ENCODE peak calls at places on chromosomes 4 and X, in five cellular contexts. One of them, this sample, is unnamed.

GRCh38 chr4:24809376-24809775 is 14.0 kb downstream of the SOD3 start:
- DNase-seq in cardiac muscle cell: peak
- DNase-seq in fibroblast of mammary gland: no peak
- DNase-seq in progenitor cell of endocrine pancreas: no peak
- DNase-seq in spleen: no peak
- DNase-seq in this sample: no peak

GRCh38 chrX:24369816-24370215 is 9.4 kb downstream of the SUPT20HL1 start:
- DNase-seq in spleen: no peak
- DNase-seq in progenitor cell of endocrine pancreas: no peak
- DNase-seq in fibroblast of mammary gland: no peak
- DNase-seq in cardiac muscle cell: no peak
- DNase-seq in this sample: no peak

GRCh38 chr4:1862055-1862911 is 6.3 kb upstream of the LETM1 start:
- DNase-seq in spleen: no peak
- DNase-seq in cardiac muscle cell: no peak
- DNase-seq in fibroblast of mammary gland: no peak
- DNase-seq in progenitor cell of endocrine pancreas: no peak
- DNase-seq in this sample: no peak

GRCh38 chr4:26459054-26459755 is 31.1 kb downstream of the CCKAR start:
- DNase-seq in fibroblast of mammary gland: peak
- DNase-seq in spleen: no peak
- DNase-seq in progenitor cell of endocrine pancreas: no peak
- DNase-seq in cardiac muscle cell: peak
- DNase-seq in this sample: peak

GRCh38 chrX:11261260-11261659 is 32.0 kb upstream of the AMELX start:
- DNase-seq in fibroblast of mammary gland: peak
- DNase-seq in cardiac muscle cell: no peak
- DNase-seq in spleen: no peak
- DNase-seq in progenitor cell of endocrine pancreas: no peak
- DNase-seq in this sample: no peak

GRCh38 chr4:140851032-140851636 is 94.9 kb upstream of the TBC1D9 start:
- DNase-seq in cardiac muscle cell: peak
- DNase-seq in spleen: no peak
- DNase-seq in fibroblast of mammary gland: peak
- DNase-seq in progenitor cell of endocrine pancreas: peak
- DNase-seq in this sample: peak

GRCh38 chrX:117808413-117808812 is 308.2 kb downstream of the KLHL13 start:
- DNase-seq in progenitor cell of endocrine pancreas: no peak
- DNase-seq in fibroblast of mammary gland: no peak
- DNase-seq in cardiac muscle cell: no peak
- DNase-seq in spleen: no peak
- DNase-seq in this sample: no peak

GRCh38 chr4:128355301-128355700 is 67.7 kb upstream of the PGRMC2 start:
- DNase-seq in cardiac muscle cell: no peak
- DNase-seq in spleen: no peak
- DNase-seq in fibroblast of mammary gland: no peak
- DNase-seq in progenitor cell of endocrine pancreas: no peak
- DNase-seq in this sample: peak

GRCh38 chrX:75276666-75277065 is 2.8 kb downstream of the UPRT start:
- DNase-seq in spleen: no peak
- DNase-seq in progenitor cell of endocrine pancreas: no peak
- DNase-seq in cardiac muscle cell: no peak
- DNase-seq in fibroblast of mammary gland: no peak
- DNase-seq in this sample: no peak

GRCh38 chr4:1018147-1019020 is 7.0 kb downstream of the FGFRL1 start:
- DNase-seq in spleen: no peak
- DNase-seq in fibroblast of mammary gland: no peak
- DNase-seq in cardiac muscle cell: no peak
- DNase-seq in progenitor cell of endocrine pancreas: no peak
- DNase-seq in this sample: no peak

GRCh38 chrX:119667111-119667928 is 25.6 kb downstream of the SEPTIN6 start:
- DNase-seq in progenitor cell of endocrine pancreas: no peak
- DNase-seq in fibroblast of mammary gland: peak
- DNase-seq in spleen: peak
- DNase-seq in cardiac muscle cell: no peak
- DNase-seq in this sample: no peak

GRCh38 chr4:147975902-147976301 is 244.0 kb downstream of the ARHGAP10 start:
- DNase-seq in spleen: no peak
- DNase-seq in progenitor cell of endocrine pancreas: no peak
- DNase-seq in fibroblast of mammary gland: no peak
- DNase-seq in cardiac muscle cell: no peak
- DNase-seq in this sample: no peak

GRCh38 chr4:173217727-173218126 is 49.1 kb downstream of the GALNT7 start:
- DNase-seq in cardiac muscle cell: no peak
- DNase-seq in spleen: no peak
- DNase-seq in progenitor cell of endocrine pancreas: no peak
- DNase-seq in fibroblast of mammary gland: peak
- DNase-seq in this sample: no peak

GRCh38 chrX:134177527-134177926 is 59.5 kb upstream of the CCDC160 start:
- DNase-seq in fibroblast of mammary gland: no peak
- DNase-seq in progenitor cell of endocrine pancreas: no peak
- DNase-seq in cardiac muscle cell: peak
- DNase-seq in spleen: no peak
- DNase-seq in this sample: no peak

GRCh38 chr4:93203708-93204107 is 624.8 kb upstream of the ATOH1 start:
- DNase-seq in spleen: no peak
- DNase-seq in fibroblast of mammary gland: peak
- DNase-seq in cardiac muscle cell: no peak
- DNase-seq in progenitor cell of endocrine pancreas: no peak
- DNase-seq in this sample: no peak

GRCh38 chr4:306551-306961 is 1.3 kb upstream of the ZNF732 start:
- DNase-seq in spleen: no peak
- DNase-seq in cardiac muscle cell: no peak
- DNase-seq in fibroblast of mammary gland: no peak
- DNase-seq in progenitor cell of endocrine pancreas: no peak
- DNase-seq in this sample: no peak

GRCh38 chr4:60482921-60483351 is 717.2 kb upstream of the ADGRL3 start:
- DNase-seq in spleen: no peak
- DNase-seq in cardiac muscle cell: no peak
- DNase-seq in fibroblast of mammary gland: no peak
- DNase-seq in progenitor cell of endocrine pancreas: no peak
- DNase-seq in this sample: no peak

GRCh38 chrX:20665441-20665840 is 398.7 kb upstream of the RPS6KA3 start:
- DNase-seq in fibroblast of mammary gland: no peak
- DNase-seq in cardiac muscle cell: no peak
- DNase-seq in spleen: no peak
- DNase-seq in progenitor cell of endocrine pancreas: no peak
- DNase-seq in this sample: no peak

GRCh38 chrX:63101879-63102620 is 249.1 kb downstream of the SPIN4 start:
- DNase-seq in cardiac muscle cell: no peak
- DNase-seq in fibroblast of mammary gland: no peak
- DNase-seq in spleen: no peak
- DNase-seq in progenitor cell of endocrine pancreas: no peak
- DNase-seq in this sample: no peak

GRCh38 chr4:140637836-140638235 is 69.1 kb upstream of the UCP1 start:
- DNase-seq in spleen: no peak
- DNase-seq in fibroblast of mammary gland: peak
- DNase-seq in progenitor cell of endocrine pancreas: no peak
- DNase-seq in cardiac muscle cell: peak
- DNase-seq in this sample: peak

GRCh38 chr4:1400191-1400805 is 5.9 kb downstream of the NKX1-1 start:
- DNase-seq in progenitor cell of endocrine pancreas: peak
- DNase-seq in fibroblast of mammary gland: no peak
- DNase-seq in spleen: no peak
- DNase-seq in cardiac muscle cell: no peak
- DNase-seq in this sample: no peak

GRCh38 chr4:173528378-173529321 is 1.4 kb downstream of the HAND2 start:
- DNase-seq in progenitor cell of endocrine pancreas: no peak
- DNase-seq in spleen: no peak
- DNase-seq in fibroblast of mammary gland: peak
- DNase-seq in cardiac muscle cell: peak
- DNase-seq in this sample: no peak

GRCh38 chrX:137747231-137747630 is 181.3 kb downstream of the ZIC3 start:
- DNase-seq in spleen: no peak
- DNase-seq in cardiac muscle cell: no peak
- DNase-seq in fibroblast of mammary gland: no peak
- DNase-seq in progenitor cell of endocrine pancreas: no peak
- DNase-seq in this sample: no peak

GRCh38 chr4:128061566-128062536 is 739 bp downstream of the LARP1B start:
- DNase-seq in spleen: peak
- DNase-seq in fibroblast of mammary gland: peak
- DNase-seq in cardiac muscle cell: peak
- DNase-seq in progenitor cell of endocrine pancreas: peak
- DNase-seq in this sample: peak

GRCh38 chr4:136748777-136749176 is 783.5 kb downstream of the PCDH18 start:
- DNase-seq in spleen: no peak
- DNase-seq in cardiac muscle cell: no peak
- DNase-seq in progenitor cell of endocrine pancreas: no peak
- DNase-seq in fibroblast of mammary gland: no peak
- DNase-seq in this sample: no peak

GRCh38 chr4:15653864-15654391 is 1.2 kb downstream of the FBXL5 start:
- DNase-seq in spleen: no peak
- DNase-seq in progenitor cell of endocrine pancreas: no peak
- DNase-seq in fibroblast of mammary gland: peak
- DNase-seq in cardiac muscle cell: peak
- DNase-seq in this sample: no peak

GRCh38 chrX:118239471-118239870 is 106.4 kb upstream of the WDR44 start:
- DNase-seq in cardiac muscle cell: no peak
- DNase-seq in spleen: no peak
- DNase-seq in progenitor cell of endocrine pancreas: no peak
- DNase-seq in fibroblast of mammary gland: peak
- DNase-seq in this sample: no peak

GRCh38 chrX:153455571-153455970 is 9.7 kb upstream of the TREX2 start:
- DNase-seq in fibroblast of mammary gland: no peak
- DNase-seq in spleen: no peak
- DNase-seq in cardiac muscle cell: no peak
- DNase-seq in progenitor cell of endocrine pancreas: no peak
- DNase-seq in this sample: no peak

GRCh38 chr4:182604161-182604591 is 313.0 kb downstream of the DCTD start:
- DNase-seq in spleen: no peak
- DNase-seq in fibroblast of mammary gland: peak
- DNase-seq in progenitor cell of endocrine pancreas: no peak
- DNase-seq in cardiac muscle cell: no peak
- DNase-seq in this sample: no peak

GRCh38 chr4:93337196-93337595 is 491.4 kb upstream of the ATOH1 start:
- DNase-seq in progenitor cell of endocrine pancreas: no peak
- DNase-seq in fibroblast of mammary gland: no peak
- DNase-seq in cardiac muscle cell: no peak
- DNase-seq in spleen: no peak
- DNase-seq in this sample: no peak

GRCh38 chr4:19455850-19456602 is 795.7 kb upstream of the SLIT2 start:
- DNase-seq in fibroblast of mammary gland: no peak
- DNase-seq in progenitor cell of endocrine pancreas: no peak
- DNase-seq in spleen: no peak
- DNase-seq in cardiac muscle cell: no peak
- DNase-seq in this sample: no peak

DNA sequence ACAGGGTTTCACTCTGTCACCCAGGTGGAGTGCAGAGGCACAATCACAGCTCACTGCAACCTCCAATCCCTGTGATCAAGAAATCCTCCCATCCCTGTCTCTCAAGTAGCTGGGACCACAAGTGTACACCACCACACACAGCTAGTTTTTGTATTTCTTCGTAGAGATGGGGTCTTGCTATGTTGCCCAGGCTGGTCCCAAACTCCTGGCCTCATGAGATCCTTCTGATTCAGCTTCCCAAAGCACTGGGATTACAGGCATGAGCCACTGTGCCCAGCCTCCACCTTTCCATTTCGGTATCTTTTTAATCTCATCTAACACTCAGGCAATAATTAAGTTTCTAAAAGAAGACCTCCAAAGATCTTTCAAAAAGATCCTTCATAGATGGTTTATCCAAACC is 22.9 kb downstream of the ADGRA3 start:
- DNase-seq in progenitor cell of endocrine pancreas: no peak
- DNase-seq in fibroblast of mammary gland: no peak
- DNase-seq in spleen: no peak
- DNase-seq in cardiac muscle cell: no peak
- DNase-seq in this sample: no peak
- TF ChIP-seq CTCF in progenitor cell of endocrine pancreas: no peak
- TF ChIP-seq CTCF in fibroblast of mammary gland: no peak
- TF ChIP-seq CTCF in spleen: no peak
- TF ChIP-seq CTCF in cardiac muscle cell: no peak
- TF ChIP-seq CTCF in this sample: no peak

DNA sequence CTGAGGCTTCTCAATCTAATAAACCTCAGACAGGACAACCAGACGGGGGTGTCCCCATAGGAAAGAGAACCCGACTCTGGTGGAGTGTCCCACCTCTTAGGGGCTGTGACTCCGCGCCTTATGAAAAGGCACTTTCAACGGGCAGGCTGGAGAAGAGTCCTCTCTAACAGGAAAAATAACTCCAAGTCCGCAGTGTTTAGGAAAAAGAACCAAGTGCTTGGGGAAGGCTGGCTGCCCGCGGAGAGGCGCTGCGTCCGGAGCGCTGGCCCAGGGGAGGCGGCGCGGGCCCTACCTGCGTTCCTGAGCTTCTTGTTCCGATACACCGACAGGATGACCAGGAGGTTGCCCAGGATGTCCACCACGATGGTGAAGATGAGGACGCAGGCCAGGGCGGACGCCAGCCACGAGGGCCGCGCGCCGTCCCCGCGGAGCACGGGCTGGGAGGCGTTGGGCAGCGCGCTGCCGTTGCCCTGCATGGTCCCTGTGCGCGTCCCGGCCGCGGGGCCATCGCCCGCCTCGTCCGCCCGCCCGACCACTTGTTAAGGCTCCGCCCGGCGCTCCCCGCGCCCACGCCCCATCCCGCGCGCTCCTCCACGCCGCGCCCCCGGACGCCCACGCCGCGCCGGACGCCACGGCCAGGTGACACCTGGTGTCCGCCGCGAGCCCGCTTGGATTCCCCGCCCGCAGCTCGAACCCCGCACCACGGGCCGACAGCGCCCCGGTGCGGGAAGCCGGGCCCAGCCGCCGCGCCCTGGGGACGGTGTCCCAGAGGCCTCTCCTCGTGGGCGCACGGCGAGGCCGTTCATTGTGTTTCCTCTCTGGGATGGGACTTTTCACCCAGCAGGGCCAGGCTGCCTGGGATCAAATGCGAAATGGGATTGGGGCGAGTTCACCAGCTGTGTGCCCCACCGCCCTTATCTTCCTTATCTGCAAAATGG is at the start of gene MTNR1A:
- DNase-seq in spleen: peak
- DNase-seq in progenitor cell of endocrine pancreas: peak
- DNase-seq in fibroblast of mammary gland: no peak
- DNase-seq in cardiac muscle cell: peak
- DNase-seq in this sample: peak
- TF ChIP-seq CTCF in spleen: no peak
- TF ChIP-seq CTCF in progenitor cell of endocrine pancreas: peak
- TF ChIP-seq CTCF in fibroblast of mammary gland: no peak
- TF ChIP-seq CTCF in cardiac muscle cell: no peak
- TF ChIP-seq CTCF in this sample: peak

DNA sequence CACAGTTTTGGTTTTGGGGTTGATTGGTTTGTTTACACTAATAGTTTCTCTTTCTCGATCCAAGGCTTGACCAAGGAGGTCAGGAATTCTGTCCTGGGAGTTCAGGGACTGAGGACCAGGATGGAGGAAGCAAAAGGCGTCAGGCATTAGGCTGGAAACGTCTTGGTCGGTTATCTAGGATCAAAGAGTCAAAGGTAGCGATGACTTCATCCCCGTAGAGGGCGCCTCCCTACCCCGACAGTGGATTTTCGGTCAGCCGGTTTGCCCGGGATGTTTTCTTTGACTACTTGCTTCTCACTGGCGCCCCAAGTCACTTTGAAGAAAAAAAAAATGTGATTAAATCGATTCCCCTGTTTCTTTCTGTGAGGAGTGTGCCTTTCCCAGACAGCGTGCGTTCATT is 985 bp upstream of the FHDC1 start:
- DNase-seq in cardiac muscle cell: no peak
- DNase-seq in fibroblast of mammary gland: no peak
- DNase-seq in spleen: no peak
- DNase-seq in progenitor cell of endocrine pancreas: peak
- DNase-seq in this sample: peak
- TF ChIP-seq CTCF in cardiac muscle cell: no peak
- TF ChIP-seq CTCF in fibroblast of mammary gland: no peak
- TF ChIP-seq CTCF in spleen: no peak
- TF ChIP-seq CTCF in progenitor cell of endocrine pancreas: peak
- TF ChIP-seq CTCF in this sample: no peak

GRCh38 chrX:73455171-73455570 is 8.3 kb downstream of the CDX4 start:
- DNase-seq in fibroblast of mammary gland: no peak
- DNase-seq in spleen: no peak
- DNase-seq in progenitor cell of endocrine pancreas: no peak
- DNase-seq in cardiac muscle cell: no peak
- DNase-seq in this sample: no peak
- TF ChIP-seq CTCF in fibroblast of mammary gland: no peak
- TF ChIP-seq CTCF in spleen: no peak
- TF ChIP-seq CTCF in progenitor cell of endocrine pancreas: no peak
- TF ChIP-seq CTCF in cardiac muscle cell: no peak
- TF ChIP-seq CTCF in this sample: no peak